ENCODE peak calls at places on chromosomes 2 and 18, in nine cellular contexts. One of them, this sample, is unnamed.

GRCh38 chr2:54618646-54619565 is 104.6 kb upstream of the EML6 start:
- DNase-seq in CD4-positive, alpha-beta T cell: no peak
- DNase-seq in RPMI7951: no peak
- DNase-seq in NCI-H774: no peak
- DNase-seq in CD4-positive, CD25-positive, alpha-beta regulatory T cell: no peak
- DNase-seq in AG09309: no peak
- DNase-seq in AG04449: no peak
- DNase-seq in AG09319: no peak
- DNase-seq in AG10803: no peak
- DNase-seq in this sample: no peak

GRCh38 chr2:46802665-46803550 is 112.7 kb downstream of the MCFD2 start:
- DNase-seq in AG10803: no peak
- DNase-seq in RPMI7951: no peak
- DNase-seq in NCI-H774: no peak
- DNase-seq in CD4-positive, CD25-positive, alpha-beta regulatory T cell: no peak
- DNase-seq in AG09319: no peak
- DNase-seq in AG09309: no peak
- DNase-seq in AG04449: no peak
- DNase-seq in CD4-positive, alpha-beta T cell: no peak
- DNase-seq in this sample: no peak

GRCh38 chr18:56240405-56240804 is 398.0 kb downstream of the TXNL1 start:
- DNase-seq in CD4-positive, CD25-positive, alpha-beta regulatory T cell: no peak
- DNase-seq in AG09309: peak
- DNase-seq in AG04449: peak
- DNase-seq in AG09319: no peak
- DNase-seq in AG10803: peak
- DNase-seq in CD4-positive, alpha-beta T cell: no peak
- DNase-seq in NCI-H774: no peak
- DNase-seq in RPMI7951: peak
- DNase-seq in this sample: no peak

GRCh38 chr18:31661965-31662364 is 22.4 kb downstream of the B4GALT6 start:
- DNase-seq in AG09319: no peak
- DNase-seq in AG10803: peak
- DNase-seq in CD4-positive, alpha-beta T cell: no peak
- DNase-seq in AG04449: no peak
- DNase-seq in CD4-positive, CD25-positive, alpha-beta regulatory T cell: no peak
- DNase-seq in AG09309: no peak
- DNase-seq in RPMI7951: peak
- DNase-seq in NCI-H774: no peak
- DNase-seq in this sample: no peak

GRCh38 chr2:127859712-127860085 is 1.7 kb upstream of the POLR2D start:
- DNase-seq in CD4-positive, CD25-positive, alpha-beta regulatory T cell: peak
- DNase-seq in AG09309: no peak
- DNase-seq in NCI-H774: no peak
- DNase-seq in AG10803: no peak
- DNase-seq in AG09319: no peak
- DNase-seq in CD4-positive, alpha-beta T cell: peak
- DNase-seq in RPMI7951: no peak
- DNase-seq in AG04449: no peak
- DNase-seq in this sample: no peak

GRCh38 chr18:61589724-61590065 is 256.5 kb downstream of the CDH20 start:
- DNase-seq in CD4-positive, alpha-beta T cell: no peak
- DNase-seq in AG10803: peak
- DNase-seq in AG04449: no peak
- DNase-seq in AG09309: no peak
- DNase-seq in AG09319: no peak
- DNase-seq in CD4-positive, CD25-positive, alpha-beta regulatory T cell: no peak
- DNase-seq in NCI-H774: no peak
- DNase-seq in RPMI7951: peak
- DNase-seq in this sample: no peak

GRCh38 chr2:96111823-96112500 is 4.4 kb downstream of the ADRA2B start:
- DNase-seq in CD4-positive, CD25-positive, alpha-beta regulatory T cell: no peak
- DNase-seq in CD4-positive, alpha-beta T cell: no peak
- DNase-seq in NCI-H774: no peak
- DNase-seq in AG09309: no peak
- DNase-seq in RPMI7951: no peak
- DNase-seq in AG04449: no peak
- DNase-seq in AG10803: no peak
- DNase-seq in AG09319: no peak
- DNase-seq in this sample: no peak

GRCh38 chr18:74582642-74583041 is 15.0 kb upstream of the ZNF407 start:
- DNase-seq in AG10803: no peak
- DNase-seq in NCI-H774: no peak
- DNase-seq in AG04449: no peak
- DNase-seq in AG09319: no peak
- DNase-seq in CD4-positive, alpha-beta T cell: no peak
- DNase-seq in AG09309: no peak
- DNase-seq in CD4-positive, CD25-positive, alpha-beta regulatory T cell: no peak
- DNase-seq in RPMI7951: no peak
- DNase-seq in this sample: no peak

GRCh38 chr18:7438631-7439030 is 128.5 kb upstream of the PTPRM start:
- DNase-seq in AG04449: no peak
- DNase-seq in AG09309: no peak
- DNase-seq in CD4-positive, alpha-beta T cell: no peak
- DNase-seq in CD4-positive, CD25-positive, alpha-beta regulatory T cell: no peak
- DNase-seq in AG09319: no peak
- DNase-seq in AG10803: no peak
- DNase-seq in NCI-H774: no peak
- DNase-seq in RPMI7951: no peak
- DNase-seq in this sample: no peak

GRCh38 chr2:232336956-232337700 is 41.4 kb upstream of the ALPP start:
- DNase-seq in AG09309: no peak
- DNase-seq in RPMI7951: no peak
- DNase-seq in AG10803: no peak
- DNase-seq in CD4-positive, alpha-beta T cell: no peak
- DNase-seq in NCI-H774: no peak
- DNase-seq in AG04449: no peak
- DNase-seq in AG09319: no peak
- DNase-seq in CD4-positive, CD25-positive, alpha-beta regulatory T cell: no peak
- DNase-seq in this sample: no peak

GRCh38 chr2:67616749-67617148 is 219.6 kb downstream of the ETAA1 start:
- DNase-seq in NCI-H774: no peak
- DNase-seq in AG10803: peak
- DNase-seq in RPMI7951: peak
- DNase-seq in CD4-positive, alpha-beta T cell: no peak
- DNase-seq in AG04449: no peak
- DNase-seq in AG09319: no peak
- DNase-seq in AG09309: no peak
- DNase-seq in CD4-positive, CD25-positive, alpha-beta regulatory T cell: no peak
- DNase-seq in this sample: no peak

GRCh38 chr2:113069676-113070605 is 2.2 kb downstream of the IL1F10 start:
- DNase-seq in AG09319: no peak
- DNase-seq in CD4-positive, CD25-positive, alpha-beta regulatory T cell: no peak
- DNase-seq in CD4-positive, alpha-beta T cell: no peak
- DNase-seq in AG10803: no peak
- DNase-seq in AG04449: no peak
- DNase-seq in AG09309: no peak
- DNase-seq in RPMI7951: peak
- DNase-seq in NCI-H774: no peak
- DNase-seq in this sample: no peak

GRCh38 chr2:80380767-80381166 is 76.2 kb upstream of the LRRTM1 start:
- DNase-seq in CD4-positive, alpha-beta T cell: no peak
- DNase-seq in AG09309: no peak
- DNase-seq in AG10803: peak
- DNase-seq in NCI-H774: no peak
- DNase-seq in CD4-positive, CD25-positive, alpha-beta regulatory T cell: no peak
- DNase-seq in AG04449: no peak
- DNase-seq in RPMI7951: no peak
- DNase-seq in AG09319: no peak
- DNase-seq in this sample: peak

GRCh38 chr2:120995656-120996190 is 260.1 kb downstream of the GLI2 start:
- DNase-seq in AG10803: no peak
- DNase-seq in CD4-positive, alpha-beta T cell: no peak
- DNase-seq in NCI-H774: no peak
- DNase-seq in AG04449: no peak
- DNase-seq in AG09319: no peak
- DNase-seq in AG09309: no peak
- DNase-seq in CD4-positive, CD25-positive, alpha-beta regulatory T cell: no peak
- DNase-seq in RPMI7951: no peak
- DNase-seq in this sample: no peak

GRCh38 chr2:185689906-185690539 is 48.6 kb upstream of the FSIP2 start:
- DNase-seq in RPMI7951: peak
- DNase-seq in AG10803: no peak
- DNase-seq in CD4-positive, CD25-positive, alpha-beta regulatory T cell: no peak
- DNase-seq in AG09319: no peak
- DNase-seq in NCI-H774: no peak
- DNase-seq in AG04449: no peak
- DNase-seq in AG09309: no peak
- DNase-seq in CD4-positive, alpha-beta T cell: no peak
- DNase-seq in this sample: no peak

GRCh38 chr2:66377832-66378231 is 57.1 kb upstream of the MEIS1 start:
- DNase-seq in AG04449: no peak
- DNase-seq in NCI-H774: no peak
- DNase-seq in AG10803: no peak
- DNase-seq in CD4-positive, alpha-beta T cell: no peak
- DNase-seq in AG09319: no peak
- DNase-seq in CD4-positive, CD25-positive, alpha-beta regulatory T cell: no peak
- DNase-seq in AG09309: no peak
- DNase-seq in RPMI7951: no peak
- DNase-seq in this sample: no peak

GRCh38 chr2:204973546-204974071 is 428.3 kb downstream of the PARD3B start:
- DNase-seq in AG10803: no peak
- DNase-seq in CD4-positive, CD25-positive, alpha-beta regulatory T cell: no peak
- DNase-seq in RPMI7951: no peak
- DNase-seq in CD4-positive, alpha-beta T cell: no peak
- DNase-seq in NCI-H774: no peak
- DNase-seq in AG09319: no peak
- DNase-seq in AG09309: no peak
- DNase-seq in AG04449: no peak
- DNase-seq in this sample: no peak